ENCODE peak calls at places on chromosomes 11 and 22, in nine cellular contexts. U is lung, B is AG04450, P is body of pancreas, L is pancreas, V is fibroblast of mammary gland, E is MCF 10A, Q is nephron progenitor cell, F is B cell. G is an unnamed sample.

GRCh38 chr22:23984430-23984829 is 4.5 kb downstream of the GSTT2 start:
- DNase-seq in U (peak; percentile 75), B (no peak), P (no peak), L (peak; percentile 39), V (peak; percentile 53), E (peak; percentile 65), Q (no peak), F (peak; percentile 56), G (no peak)

GRCh38 chr22:36405671-36406070 is 17.9 kb upstream of the MYH9 start:
- DNase-seq in U (peak; percentile 72), B (no peak), P (peak; percentile 56), L (no peak), V (no peak), E (peak; percentile 80), Q (no peak), F (peak; percentile 87), G (peak; percentile 59)

GRCh38 chr11:113806403-113806802 is 26.8 kb downstream of the CLDN25 start:
- DNase-seq in U (no peak), B (no peak), P (no peak), L (no peak), V (peak; percentile 22), E (peak; percentile 50), Q (peak; percentile 30), F (peak; percentile 51), G (peak; percentile 4)

GRCh38 chr11:103364687-103365086 is 255.5 kb downstream of the DYNC2H1 start:
- DNase-seq in U (no peak), B (no peak), P (no peak), L (no peak), V (peak; percentile 17), E (no peak), Q (no peak), F (no peak), G (peak; percentile 22)

GRCh38 chr22:40605676-40606250 is 30.8 kb downstream of the MRTFA start:
- DNase-seq in U (no peak), B (no peak), P (no peak), L (no peak), V (no peak), E (no peak), Q (no peak), F (no peak), G (peak; percentile 66)

GRCh38 chr22:29689872-29690213 is 30.0 kb upstream of the CABP7 start:
- DNase-seq in U (peak; percentile 62), B (peak; percentile 16), P (peak; percentile 56), L (peak; percentile 71), V (peak; percentile 56), E (peak; percentile 50), Q (peak; percentile 73), F (no peak), G (peak; percentile 47)

GRCh38 chr11:127056338-127056971 is 55.9 kb upstream of the KIRREL3 start:
- DNase-seq in U (no peak), B (no peak), P (no peak), L (no peak), V (no peak), E (peak; percentile 13), Q (peak; percentile 16), F (no peak), G (no peak)

GRCh38 chr22:30228509-30229359 is 17.8 kb downstream of the LIF start:
- DNase-seq in U (no peak), B (no peak), P (no peak), L (no peak), V (no peak), E (peak; percentile 75), Q (no peak), F (no peak), G (no peak)

GRCh38 chr11:86559311-86559945 is 113.0 kb downstream of the ME3 start:
- DNase-seq in U (no peak), B (no peak), P (peak; percentile 14), L (no peak), V (peak; percentile 90), E (peak; percentile 43), Q (no peak), F (no peak), G (peak; percentile 79)

GRCh38 chr22:39152024-39152510 is 413 bp downstream of the CBX7 start:
- DNase-seq in U (no peak), B (no peak), P (no peak), L (no peak), V (no peak), E (no peak), Q (no peak), F (no peak), G (no peak)

GRCh38 chr11:130553306-130553705 is 104.9 kb downstream of the ADAMTS15 start:
- DNase-seq in U (no peak), B (no peak), P (no peak), L (no peak), V (peak; percentile 68), E (no peak), Q (no peak), F (no peak), G (peak; percentile 87)

GRCh38 chr11:81497202-81497804 is 1236.4 kb downstream of the FAM181B start:
- DNase-seq in U (no peak), B (peak; percentile 1), P (peak; percentile 10), L (no peak), V (peak; percentile 40), E (peak; percentile 59), Q (peak; percentile 14), F (no peak), G (peak; percentile 8)

GRCh38 chr11:17414992-17415391 is 26.5 kb upstream of the KCNJ11 start:
- DNase-seq in U (no peak), B (no peak), P (no peak), L (no peak), V (no peak), E (no peak), Q (no peak), F (no peak), G (no peak)

GRCh38 chr22:19762315-19763140 is 1.9 kb downstream of the TBX1 start:
- DNase-seq in U (no peak), B (no peak), P (no peak), L (no peak), V (no peak), E (no peak), Q (no peak), F (no peak), G (peak; percentile 38)

GRCh38 chr11:127859941-127860354 is 727.4 kb downstream of the ETS1 start:
- DNase-seq in U (no peak), B (no peak), P (no peak), L (no peak), V (no peak), E (no peak), Q (no peak), F (no peak), G (peak; percentile 17)

GRCh38 chr11:24131698-24132097 is 365.2 kb upstream of the LUZP2 start:
- DNase-seq in U (no peak), B (no peak), P (no peak), L (no peak), V (no peak), E (no peak), Q (no peak), F (no peak), G (no peak)

GRCh38 chr11:99260696-99261095 is 239.9 kb downstream of the CNTN5 start:
- DNase-seq in U (no peak), B (no peak), P (no peak), L (no peak), V (no peak), E (no peak), Q (no peak), F (no peak), G (no peak)

GRCh38 chr11:72237112-72237931 is 6.7 kb downstream of the PHOX2A start:
- DNase-seq in U (no peak), B (no peak), P (no peak), L (peak; percentile 37), V (no peak), E (no peak), Q (peak; percentile 12), F (no peak), G (no peak)

GRCh38 chr11:10858505-10859360 is 880 bp upstream of the ZBED5 start:
- DNase-seq in U (peak; percentile 64), B (no peak), P (peak; percentile 65), L (peak; percentile 64), V (peak; percentile 39), E (no peak), Q (peak; percentile 76), F (peak; percentile 62), G (peak; percentile 58)

GRCh38 chr11:45083544-45084087 is 62.8 kb upstream of the PRDM11 start:
- DNase-seq in U (no peak), B (no peak), P (no peak), L (no peak), V (no peak), E (peak; percentile 39), Q (no peak), F (no peak), G (no peak)
- TF ChIP-seq CTCF in U (no peak), B (peak; percentile 32), P (no peak), L (no peak), V (peak; percentile 34), E (peak; percentile 24), Q (peak; percentile 25), F (peak; percentile 39), G (peak; percentile 46)

GRCh38 chr11:15006139-15006759 is 34.1 kb upstream of the CALCA start:
- DNase-seq in U (no peak), B (no peak), P (no peak), L (no peak), V (peak; percentile 65), E (peak; percentile 57), Q (no peak), F (no peak), G (peak; percentile 48)

GRCh38 chr11:15010860-15011259 is 38.7 kb upstream of the CALCA start:
- DNase-seq in U (no peak), B (no peak), P (no peak), L (no peak), V (no peak), E (no peak), Q (no peak), F (no peak), G (no peak)

GRCh38 chr11:15016200-15016599 is 44.0 kb upstream of the CALCA start:
- DNase-seq in U (no peak), B (no peak), P (no peak), L (no peak), V (no peak), E (no peak), Q (no peak), F (no peak), G (no peak)

GRCh38 chr11:15011741-15012140 is 39.6 kb upstream of the CALCA start:
- DNase-seq in U (no peak), B (no peak), P (no peak), L (no peak), V (no peak), E (no peak), Q (no peak), F (no peak), G (no peak)
- TF ChIP-seq CTCF in U (no peak), B (no peak), P (no peak), L (no peak), V (no peak), E (no peak), Q (no peak), F (no peak), G (no peak)

DNA sequence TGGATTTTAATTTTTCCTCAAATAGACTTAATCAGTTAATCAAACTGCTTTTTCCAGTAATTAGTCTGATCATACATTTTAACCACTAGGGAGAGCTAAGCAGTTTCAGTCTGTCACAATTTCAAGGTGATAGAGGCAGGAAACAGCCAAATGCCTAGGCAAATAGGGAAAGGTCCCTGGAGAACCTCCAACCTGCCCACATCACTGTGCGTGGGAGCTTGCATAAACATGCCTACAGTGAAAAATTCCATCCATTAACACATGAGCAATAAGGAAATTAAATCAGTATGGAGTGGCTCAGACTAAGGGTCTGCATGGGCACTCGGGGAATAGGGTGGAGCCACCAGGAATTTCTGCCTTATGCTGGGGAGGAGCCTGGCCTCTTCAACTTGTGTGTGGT is 74.6 kb downstream of the AASDHPPT start:
- DNase-seq in U (peak; percentile 29), B (no peak), P (peak; percentile 57), L (peak; percentile 27), V (peak; percentile 34), E (peak; percentile 60), Q (no peak), F (no peak), G (peak; percentile 37)
- TF ChIP-seq CTCF in U (no peak), B (peak; percentile 33), P (no peak), L (no peak), V (peak; percentile 4), E (peak; percentile 12), Q (no peak), F (no peak), G (peak; percentile 25)

GRCh38 chr11:64656797-64657196 is 65.8 kb downstream of the SLC22A12 start:
- DNase-seq in U (no peak), B (no peak), P (no peak), L (no peak), V (no peak), E (no peak), Q (peak; percentile 45), F (no peak), G (no peak)
- TF ChIP-seq CTCF in U (no peak), B (no peak), P (no peak), L (no peak), V (no peak), E (no peak), Q (peak; percentile 49), F (no peak), G (no peak)